ENCODE peak calls at places on chromosomes 2 and 18, in six cellular contexts. One of them, this sample, is unnamed.

GRCh38 chr2:24676493-24676892 is 116.7 kb downstream of the PTRHD1 start:
- DNase-seq in GM12891: no peak
- DNase-seq in GM23338: no peak
- DNase-seq in sigmoid colon: no peak
- DNase-seq in Panc1: no peak
- DNase-seq in endothelial cell of umbilical vein: no peak
- DNase-seq in this sample: no peak

GRCh38 chr2:54750040-54750439 is 26.6 kb downstream of the EML6 start:
- DNase-seq in GM12891: no peak
- DNase-seq in GM23338: no peak
- DNase-seq in sigmoid colon: no peak
- DNase-seq in Panc1: no peak
- DNase-seq in endothelial cell of umbilical vein: no peak
- DNase-seq in this sample: no peak

GRCh38 chr2:239499989-239500914 is 99.4 kb upstream of the HDAC4 start:
- DNase-seq in GM12891: no peak
- DNase-seq in GM23338: no peak
- DNase-seq in sigmoid colon: no peak
- DNase-seq in Panc1: no peak
- DNase-seq in endothelial cell of umbilical vein: no peak
- DNase-seq in this sample: no peak

GRCh38 chr18:3994061-3994687 is 460.9 kb downstream of the DLGAP1 start:
- DNase-seq in GM12891: no peak
- DNase-seq in GM23338: no peak
- DNase-seq in sigmoid colon: no peak
- DNase-seq in Panc1: no peak
- DNase-seq in endothelial cell of umbilical vein: no peak
- DNase-seq in this sample: no peak

GRCh38 chr18:36849288-36850011 is 20.5 kb downstream of the KIAA1328 start:
- DNase-seq in GM12891: no peak
- DNase-seq in GM23338: no peak
- DNase-seq in sigmoid colon: no peak
- DNase-seq in Panc1: no peak
- DNase-seq in endothelial cell of umbilical vein: no peak
- DNase-seq in this sample: no peak

GRCh38 chr18:3207565-3207964 is 12.2 kb downstream of the MYOM1 start:
- DNase-seq in GM12891: no peak
- DNase-seq in GM23338: no peak
- DNase-seq in sigmoid colon: no peak
- DNase-seq in Panc1: no peak
- DNase-seq in endothelial cell of umbilical vein: no peak
- DNase-seq in this sample: no peak

GRCh38 chr2:207051345-207051959 is 112.1 kb downstream of the CPO start:
- DNase-seq in GM12891: no peak
- DNase-seq in GM23338: no peak
- DNase-seq in sigmoid colon: no peak
- DNase-seq in Panc1: no peak
- DNase-seq in endothelial cell of umbilical vein: no peak
- DNase-seq in this sample: no peak

GRCh38 chr2:120425014-120425413 is 79.1 kb downstream of the INHBB start:
- DNase-seq in GM12891: no peak
- DNase-seq in GM23338: no peak
- DNase-seq in sigmoid colon: no peak
- DNase-seq in Panc1: no peak
- DNase-seq in endothelial cell of umbilical vein: no peak
- DNase-seq in this sample: no peak

GRCh38 chr2:222864296-222864695 is 3.5 kb downstream of the ACSL3 start:
- DNase-seq in GM12891: no peak
- DNase-seq in GM23338: peak; percentile 83
- DNase-seq in sigmoid colon: no peak
- DNase-seq in Panc1: no peak
- DNase-seq in endothelial cell of umbilical vein: no peak
- DNase-seq in this sample: no peak

GRCh38 chr2:111159640-111160039 is 38.9 kb downstream of the BCL2L11 start:
- DNase-seq in GM12891: no peak
- DNase-seq in GM23338: no peak
- DNase-seq in sigmoid colon: no peak
- DNase-seq in Panc1: no peak
- DNase-seq in endothelial cell of umbilical vein: no peak
- DNase-seq in this sample: no peak

GRCh38 chr18:49494660-49495059 is 7.6 kb upstream of the C18orf32 start:
- DNase-seq in GM12891: no peak
- DNase-seq in GM23338: no peak
- DNase-seq in sigmoid colon: no peak
- DNase-seq in Panc1: no peak
- DNase-seq in endothelial cell of umbilical vein: peak; percentile 20
- DNase-seq in this sample: no peak

GRCh38 chr2:165872101-165872791 is 78.2 kb upstream of the GALNT3 start:
- DNase-seq in GM12891: no peak
- DNase-seq in GM23338: no peak
- DNase-seq in sigmoid colon: no peak
- DNase-seq in Panc1: no peak
- DNase-seq in endothelial cell of umbilical vein: no peak
- DNase-seq in this sample: no peak

GRCh38 chr2:191064590-191064989 is 50.6 kb upstream of the STAT1 start:
- DNase-seq in GM12891: no peak
- DNase-seq in GM23338: no peak
- DNase-seq in sigmoid colon: no peak
- DNase-seq in Panc1: no peak
- DNase-seq in endothelial cell of umbilical vein: no peak
- DNase-seq in this sample: no peak

GRCh38 chr2:146748046-146748445 is 1096.8 kb upstream of the ACVR2A start:
- DNase-seq in GM12891: no peak
- DNase-seq in GM23338: no peak
- DNase-seq in sigmoid colon: no peak
- DNase-seq in Panc1: no peak
- DNase-seq in endothelial cell of umbilical vein: no peak
- DNase-seq in this sample: no peak

GRCh38 chr2:165901595-165901994 is 52.0 kb downstream of the TTC21B start:
- DNase-seq in GM12891: no peak
- DNase-seq in GM23338: no peak
- DNase-seq in sigmoid colon: no peak
- DNase-seq in Panc1: no peak
- DNase-seq in endothelial cell of umbilical vein: no peak
- DNase-seq in this sample: no peak

GRCh38 chr18:25832008-25832604 is 258.3 kb downstream of the SS18 start:
- DNase-seq in GM12891: peak; percentile 29
- DNase-seq in GM23338: peak; percentile 80
- DNase-seq in sigmoid colon: no peak
- DNase-seq in Panc1: peak; percentile 38
- DNase-seq in endothelial cell of umbilical vein: peak; percentile 73
- DNase-seq in this sample: peak; percentile 11

GRCh38 chr2:238420878-238421694 is 5.6 kb upstream of the ASB1 start:
- DNase-seq in GM12891: no peak
- DNase-seq in GM23338: peak; percentile 41
- DNase-seq in sigmoid colon: no peak
- DNase-seq in Panc1: no peak
- DNase-seq in endothelial cell of umbilical vein: peak; percentile 82
- DNase-seq in this sample: no peak

GRCh38 chr2:130764035-130764820 is 8.9 kb downstream of the AMER3 start:
- DNase-seq in GM12891: no peak
- DNase-seq in GM23338: no peak
- DNase-seq in sigmoid colon: no peak
- DNase-seq in Panc1: no peak
- DNase-seq in endothelial cell of umbilical vein: no peak
- DNase-seq in this sample: no peak

GRCh38 chr2:196242131-196242620 is 70.8 kb upstream of the STK17B start:
- DNase-seq in GM12891: no peak
- DNase-seq in GM23338: no peak
- DNase-seq in sigmoid colon: no peak
- DNase-seq in Panc1: no peak
- DNase-seq in endothelial cell of umbilical vein: no peak
- DNase-seq in this sample: no peak

GRCh38 chr2:160952462-160952861 is 207.8 kb upstream of the TANK start:
- DNase-seq in GM12891: no peak
- DNase-seq in GM23338: no peak
- DNase-seq in sigmoid colon: peak; percentile 85
- DNase-seq in Panc1: no peak
- DNase-seq in endothelial cell of umbilical vein: peak; percentile 53
- DNase-seq in this sample: no peak

GRCh38 chr2:230356084-230356483 is 29.1 kb downstream of the SP140L start:
- DNase-seq in GM12891: no peak
- DNase-seq in GM23338: no peak
- DNase-seq in sigmoid colon: no peak
- DNase-seq in Panc1: no peak
- DNase-seq in endothelial cell of umbilical vein: no peak
- DNase-seq in this sample: no peak

GRCh38 chr18:9474103-9474982 is 970 bp upstream of the RALBP1 start:
- DNase-seq in GM12891: no peak
- DNase-seq in GM23338: peak; percentile 75
- DNase-seq in sigmoid colon: peak; percentile 92
- DNase-seq in Panc1: no peak
- DNase-seq in endothelial cell of umbilical vein: no peak
- DNase-seq in this sample: no peak

GRCh38 chr2:200615247-200615646 is 29.4 kb downstream of the AOX1 start:
- DNase-seq in GM12891: no peak
- DNase-seq in GM23338: no peak
- DNase-seq in sigmoid colon: no peak
- DNase-seq in Panc1: no peak
- DNase-seq in endothelial cell of umbilical vein: peak; percentile 21
- DNase-seq in this sample: no peak

DNA sequence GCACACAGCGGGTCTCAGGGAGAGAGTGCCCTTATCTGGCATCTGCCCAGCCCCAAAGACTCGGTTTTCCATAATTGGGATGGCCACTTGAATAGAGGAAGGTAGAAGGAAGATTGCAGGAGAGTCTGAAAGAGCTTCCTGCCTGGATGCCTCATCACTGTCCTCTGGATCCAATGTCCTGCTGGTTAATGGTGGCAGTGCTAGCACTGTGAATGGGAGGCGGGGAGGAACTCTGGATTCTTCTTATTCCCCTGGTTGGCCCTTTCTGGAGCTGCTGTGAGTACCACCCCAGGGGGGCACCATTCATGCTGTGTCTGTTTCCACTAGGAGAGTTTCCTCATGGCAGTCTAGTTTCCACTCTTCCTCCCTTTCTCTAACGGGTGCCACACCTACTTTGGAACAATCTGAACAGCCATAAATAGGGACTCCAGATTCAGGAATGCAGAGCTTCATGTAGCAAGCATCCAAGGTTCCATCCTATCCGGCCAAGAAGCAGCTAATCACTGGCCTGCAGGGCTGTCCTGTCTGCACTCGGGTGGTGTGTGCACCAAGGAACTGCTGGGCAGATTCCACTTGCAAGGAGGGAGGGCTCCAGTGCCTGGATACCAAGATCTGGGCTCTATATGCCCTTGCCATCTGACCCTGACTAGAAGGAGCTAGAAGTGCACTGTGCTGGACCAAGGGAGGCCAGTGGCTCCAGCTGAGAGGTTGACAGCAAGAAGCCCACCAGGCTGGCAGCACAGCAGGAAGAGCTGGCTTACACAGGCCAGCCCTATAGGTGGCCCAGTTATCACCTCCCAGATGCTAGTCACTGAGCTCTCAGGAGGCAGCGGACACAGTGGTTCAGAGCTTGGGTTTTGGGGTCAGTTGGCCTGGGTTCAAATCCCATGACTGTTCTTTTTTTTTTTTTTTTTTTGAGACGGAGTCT is 4.6 kb upstream of the ATOH8 start:
- DNase-seq in GM12891: no peak
- DNase-seq in GM23338: no peak
- DNase-seq in sigmoid colon: no peak
- DNase-seq in Panc1: no peak
- DNase-seq in endothelial cell of umbilical vein: no peak
- DNase-seq in this sample: no peak
- TF ChIP-seq POLR2AphosphoS5 in GM12891: no peak
- TF ChIP-seq POLR2AphosphoS5 in GM23338: no peak
- TF ChIP-seq POLR2AphosphoS5 in sigmoid colon: peak; percentile 34
- TF ChIP-seq POLR2AphosphoS5 in Panc1: no peak
- TF ChIP-seq POLR2AphosphoS5 in endothelial cell of umbilical vein: no peak
- TF ChIP-seq POLR2AphosphoS5 in this sample: no peak

DNA sequence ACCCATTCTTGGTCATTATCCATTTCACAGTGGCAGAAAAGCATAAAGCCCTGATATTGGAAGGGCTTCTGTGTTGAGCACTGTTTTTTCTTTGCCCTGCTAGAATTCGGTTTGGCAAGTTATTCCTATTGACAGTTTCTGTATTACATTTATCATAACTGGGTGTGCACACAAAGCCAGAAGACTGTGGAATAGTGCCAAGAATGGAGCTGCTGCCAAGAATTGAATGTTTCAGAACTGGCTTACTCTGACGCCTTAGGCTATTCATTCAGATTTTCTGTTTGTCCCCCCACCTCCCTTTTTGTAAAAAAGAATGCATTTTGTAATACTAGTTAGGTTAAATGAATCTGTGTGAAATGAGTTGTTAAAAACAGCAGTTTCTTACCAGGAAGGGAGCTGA is 12.7 kb downstream of the KDM3A start:
- DNase-seq in GM12891: no peak
- DNase-seq in GM23338: no peak
- DNase-seq in sigmoid colon: no peak
- DNase-seq in Panc1: no peak
- DNase-seq in endothelial cell of umbilical vein: peak; percentile 63
- DNase-seq in this sample: no peak
- TF ChIP-seq POLR2AphosphoS5 in GM12891: no peak
- TF ChIP-seq POLR2AphosphoS5 in GM23338: no peak
- TF ChIP-seq POLR2AphosphoS5 in sigmoid colon: no peak
- TF ChIP-seq POLR2AphosphoS5 in Panc1: no peak
- TF ChIP-seq POLR2AphosphoS5 in endothelial cell of umbilical vein: no peak
- TF ChIP-seq POLR2AphosphoS5 in this sample: no peak

GRCh38 chr2:159637988-159638501 is 21.7 kb upstream of the BAZ2B start:
- DNase-seq in GM12891: no peak
- DNase-seq in GM23338: no peak
- DNase-seq in sigmoid colon: no peak
- DNase-seq in Panc1: no peak
- DNase-seq in endothelial cell of umbilical vein: no peak
- DNase-seq in this sample: no peak
- TF ChIP-seq POLR2AphosphoS5 in GM12891: no peak
- TF ChIP-seq POLR2AphosphoS5 in GM23338: no peak
- TF ChIP-seq POLR2AphosphoS5 in sigmoid colon: no peak
- TF ChIP-seq POLR2AphosphoS5 in Panc1: no peak
- TF ChIP-seq POLR2AphosphoS5 in endothelial cell of umbilical vein: no peak
- TF ChIP-seq POLR2AphosphoS5 in this sample: no peak

DNA sequence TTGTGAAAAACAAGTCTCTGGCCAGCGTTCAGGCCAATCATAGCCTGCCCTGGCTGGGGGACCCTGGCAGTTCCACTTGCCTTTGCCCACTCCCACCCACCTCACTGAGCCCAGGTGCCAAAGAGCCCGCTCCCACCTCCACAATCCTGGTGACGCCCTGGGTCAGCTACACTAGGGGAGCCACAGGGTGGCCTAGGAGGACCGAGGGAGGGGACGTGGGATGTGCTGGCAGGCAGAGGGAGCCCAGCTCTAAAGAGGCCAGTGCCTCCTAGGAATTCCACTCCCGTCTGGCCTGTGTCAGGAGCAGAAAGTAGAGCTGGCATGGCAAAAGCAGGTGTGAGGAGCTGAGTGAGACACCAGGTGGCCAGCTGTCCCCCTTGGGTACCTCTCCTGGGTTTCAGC is 49.3 kb downstream of the TNS1 start:
- DNase-seq in GM12891: no peak
- DNase-seq in GM23338: no peak
- DNase-seq in sigmoid colon: peak; percentile 86
- DNase-seq in Panc1: no peak
- DNase-seq in endothelial cell of umbilical vein: no peak
- DNase-seq in this sample: no peak
- TF ChIP-seq POLR2AphosphoS5 in GM12891: no peak
- TF ChIP-seq POLR2AphosphoS5 in GM23338: no peak
- TF ChIP-seq POLR2AphosphoS5 in sigmoid colon: peak; percentile 53
- TF ChIP-seq POLR2AphosphoS5 in Panc1: no peak
- TF ChIP-seq POLR2AphosphoS5 in endothelial cell of umbilical vein: no peak
- TF ChIP-seq POLR2AphosphoS5 in this sample: no peak